ENCODE peak calls at places on chromosome X, in ten cellular contexts. One of them, this sample, is unnamed.

GRCh38 chrX:69124108-69124507 is 41.1 kb downstream of the PJA1 start:
- DNase-seq in psoas muscle: no peak
- DNase-seq in effector memory CD8-positive, alpha-beta T cell: no peak
- DNase-seq in NCI-H226: peak
- DNase-seq in body of pancreas: no peak
- DNase-seq in tibial nerve: no peak
- DNase-seq in hippocampal formation: no peak
- DNase-seq in H4: no peak
- DNase-seq in NCI-H2081: no peak
- DNase-seq in CD8-positive, alpha-beta memory T cell: no peak
- DNase-seq in this sample: no peak

GRCh38 chrX:85504381-85504780 is 124.9 kb upstream of the POF1B start:
- DNase-seq in psoas muscle: no peak
- DNase-seq in effector memory CD8-positive, alpha-beta T cell: no peak
- DNase-seq in NCI-H226: no peak
- DNase-seq in body of pancreas: no peak
- DNase-seq in tibial nerve: no peak
- DNase-seq in hippocampal formation: no peak
- DNase-seq in H4: no peak
- DNase-seq in NCI-H2081: peak
- DNase-seq in CD8-positive, alpha-beta memory T cell: no peak
- DNase-seq in this sample: no peak

GRCh38 chrX:48083212-48083611 is 11.8 kb upstream of the ZNF630 start:
- DNase-seq in psoas muscle: no peak
- DNase-seq in effector memory CD8-positive, alpha-beta T cell: peak
- DNase-seq in NCI-H226: no peak
- DNase-seq in body of pancreas: peak
- DNase-seq in tibial nerve: peak
- DNase-seq in hippocampal formation: no peak
- DNase-seq in H4: peak
- DNase-seq in NCI-H2081: peak
- DNase-seq in CD8-positive, alpha-beta memory T cell: peak
- DNase-seq in this sample: peak

GRCh38 chrX:15674514-15674898 is 9.9 kb upstream of the CLTRN start:
- DNase-seq in psoas muscle: peak
- DNase-seq in effector memory CD8-positive, alpha-beta T cell: no peak
- DNase-seq in NCI-H226: peak
- DNase-seq in body of pancreas: peak
- DNase-seq in tibial nerve: peak
- DNase-seq in hippocampal formation: no peak
- DNase-seq in H4: peak
- DNase-seq in NCI-H2081: no peak
- DNase-seq in CD8-positive, alpha-beta memory T cell: peak
- DNase-seq in this sample: peak

GRCh38 chrX:97860206-97860605 is 976.5 kb downstream of the RPA4 start:
- DNase-seq in psoas muscle: no peak
- DNase-seq in effector memory CD8-positive, alpha-beta T cell: no peak
- DNase-seq in NCI-H226: no peak
- DNase-seq in body of pancreas: no peak
- DNase-seq in tibial nerve: no peak
- DNase-seq in hippocampal formation: peak
- DNase-seq in H4: peak
- DNase-seq in NCI-H2081: no peak
- DNase-seq in CD8-positive, alpha-beta memory T cell: no peak
- DNase-seq in this sample: no peak

GRCh38 chrX:44400588-44400987 is 57.1 kb upstream of the EFHC2 start:
- DNase-seq in psoas muscle: no peak
- DNase-seq in effector memory CD8-positive, alpha-beta T cell: no peak
- DNase-seq in NCI-H226: peak
- DNase-seq in body of pancreas: no peak
- DNase-seq in tibial nerve: no peak
- DNase-seq in hippocampal formation: no peak
- DNase-seq in H4: peak
- DNase-seq in NCI-H2081: no peak
- DNase-seq in CD8-positive, alpha-beta memory T cell: no peak
- DNase-seq in this sample: no peak

GRCh38 chrX:109873983-109874382 is 128.9 kb upstream of the TMEM164 start:
- DNase-seq in psoas muscle: no peak
- DNase-seq in effector memory CD8-positive, alpha-beta T cell: no peak
- DNase-seq in NCI-H226: no peak
- DNase-seq in body of pancreas: no peak
- DNase-seq in tibial nerve: no peak
- DNase-seq in hippocampal formation: no peak
- DNase-seq in H4: no peak
- DNase-seq in NCI-H2081: no peak
- DNase-seq in CD8-positive, alpha-beta memory T cell: no peak
- DNase-seq in this sample: no peak

GRCh38 chrX:97790850-97791249 is 907.1 kb downstream of the RPA4 start:
- DNase-seq in psoas muscle: no peak
- DNase-seq in effector memory CD8-positive, alpha-beta T cell: no peak
- DNase-seq in NCI-H226: no peak
- DNase-seq in body of pancreas: no peak
- DNase-seq in tibial nerve: no peak
- DNase-seq in hippocampal formation: no peak
- DNase-seq in H4: no peak
- DNase-seq in NCI-H2081: no peak
- DNase-seq in CD8-positive, alpha-beta memory T cell: no peak
- DNase-seq in this sample: no peak

GRCh38 chrX:17375631-17376380 is 806 bp downstream of the NHS start:
- DNase-seq in psoas muscle: peak
- DNase-seq in effector memory CD8-positive, alpha-beta T cell: no peak
- DNase-seq in NCI-H226: no peak
- DNase-seq in body of pancreas: peak
- DNase-seq in tibial nerve: no peak
- DNase-seq in hippocampal formation: no peak
- DNase-seq in H4: no peak
- DNase-seq in NCI-H2081: no peak
- DNase-seq in CD8-positive, alpha-beta memory T cell: no peak
- DNase-seq in this sample: no peak

GRCh38 chrX:10649286-10649685 is 28.9 kb upstream of the MID1 start:
- DNase-seq in psoas muscle: no peak
- DNase-seq in effector memory CD8-positive, alpha-beta T cell: no peak
- DNase-seq in NCI-H226: no peak
- DNase-seq in body of pancreas: no peak
- DNase-seq in tibial nerve: no peak
- DNase-seq in hippocampal formation: no peak
- DNase-seq in H4: no peak
- DNase-seq in NCI-H2081: no peak
- DNase-seq in CD8-positive, alpha-beta memory T cell: no peak
- DNase-seq in this sample: no peak

GRCh38 chrX:80432863-80433262 is 12.6 kb downstream of the TENT5D start:
- DNase-seq in psoas muscle: no peak
- DNase-seq in effector memory CD8-positive, alpha-beta T cell: no peak
- DNase-seq in NCI-H226: no peak
- DNase-seq in body of pancreas: no peak
- DNase-seq in tibial nerve: no peak
- DNase-seq in hippocampal formation: no peak
- DNase-seq in H4: no peak
- DNase-seq in NCI-H2081: no peak
- DNase-seq in CD8-positive, alpha-beta memory T cell: no peak
- DNase-seq in this sample: no peak

GRCh38 chrX:78800694-78801093 is 53.2 kb downstream of the LPAR4 start:
- DNase-seq in psoas muscle: no peak
- DNase-seq in effector memory CD8-positive, alpha-beta T cell: no peak
- DNase-seq in NCI-H226: no peak
- DNase-seq in body of pancreas: no peak
- DNase-seq in tibial nerve: no peak
- DNase-seq in hippocampal formation: no peak
- DNase-seq in H4: no peak
- DNase-seq in NCI-H2081: no peak
- DNase-seq in CD8-positive, alpha-beta memory T cell: no peak
- DNase-seq in this sample: no peak

GRCh38 chrX:38347136-38347535 is 5.3 kb upstream of the OTC start:
- DNase-seq in psoas muscle: no peak
- DNase-seq in effector memory CD8-positive, alpha-beta T cell: no peak
- DNase-seq in NCI-H226: no peak
- DNase-seq in body of pancreas: no peak
- DNase-seq in tibial nerve: peak
- DNase-seq in hippocampal formation: peak
- DNase-seq in H4: peak
- DNase-seq in NCI-H2081: no peak
- DNase-seq in CD8-positive, alpha-beta memory T cell: no peak
- DNase-seq in this sample: no peak

GRCh38 chrX:66050140-66050569 is 10.3 kb upstream of the VSIG4 start:
- DNase-seq in psoas muscle: no peak
- DNase-seq in effector memory CD8-positive, alpha-beta T cell: no peak
- DNase-seq in NCI-H226: no peak
- DNase-seq in body of pancreas: no peak
- DNase-seq in tibial nerve: no peak
- DNase-seq in hippocampal formation: peak
- DNase-seq in H4: no peak
- DNase-seq in NCI-H2081: no peak
- DNase-seq in CD8-positive, alpha-beta memory T cell: no peak
- DNase-seq in this sample: no peak

GRCh38 chrX:103878466-103879151 is 46.6 kb upstream of the RAB9B start:
- DNase-seq in psoas muscle: no peak
- DNase-seq in effector memory CD8-positive, alpha-beta T cell: no peak
- DNase-seq in NCI-H226: peak
- DNase-seq in body of pancreas: no peak
- DNase-seq in tibial nerve: no peak
- DNase-seq in hippocampal formation: no peak
- DNase-seq in H4: peak
- DNase-seq in NCI-H2081: no peak
- DNase-seq in CD8-positive, alpha-beta memory T cell: no peak
- DNase-seq in this sample: no peak

GRCh38 chrX:82218361-82218760 is 1016.5 kb downstream of the SH3BGRL start:
- DNase-seq in psoas muscle: no peak
- DNase-seq in effector memory CD8-positive, alpha-beta T cell: no peak
- DNase-seq in NCI-H226: no peak
- DNase-seq in body of pancreas: no peak
- DNase-seq in tibial nerve: no peak
- DNase-seq in hippocampal formation: no peak
- DNase-seq in H4: peak
- DNase-seq in NCI-H2081: peak
- DNase-seq in CD8-positive, alpha-beta memory T cell: no peak
- DNase-seq in this sample: peak

GRCh38 chrX:20019672-20020365 is 29.0 kb upstream of the BCLAF3 start:
- DNase-seq in psoas muscle: no peak
- DNase-seq in effector memory CD8-positive, alpha-beta T cell: no peak
- DNase-seq in NCI-H226: no peak
- DNase-seq in body of pancreas: no peak
- DNase-seq in tibial nerve: no peak
- DNase-seq in hippocampal formation: no peak
- DNase-seq in H4: no peak
- DNase-seq in NCI-H2081: no peak
- DNase-seq in CD8-positive, alpha-beta memory T cell: no peak
- DNase-seq in this sample: no peak

GRCh38 chrX:115906881-115907280 is 263.7 kb upstream of the AGTR2 start:
- DNase-seq in psoas muscle: no peak
- DNase-seq in effector memory CD8-positive, alpha-beta T cell: no peak
- DNase-seq in NCI-H226: no peak
- DNase-seq in body of pancreas: no peak
- DNase-seq in tibial nerve: no peak
- DNase-seq in hippocampal formation: no peak
- DNase-seq in H4: no peak
- DNase-seq in NCI-H2081: no peak
- DNase-seq in CD8-positive, alpha-beta memory T cell: no peak
- DNase-seq in this sample: no peak

GRCh38 chrX:80285131-80285773 is 135.0 kb upstream of the TENT5D start:
- DNase-seq in psoas muscle: no peak
- DNase-seq in effector memory CD8-positive, alpha-beta T cell: no peak
- DNase-seq in NCI-H226: no peak
- DNase-seq in body of pancreas: peak
- DNase-seq in tibial nerve: no peak
- DNase-seq in hippocampal formation: no peak
- DNase-seq in H4: peak
- DNase-seq in NCI-H2081: no peak
- DNase-seq in CD8-positive, alpha-beta memory T cell: no peak
- DNase-seq in this sample: peak

GRCh38 chrX:40153335-40154221 is 55.8 kb upstream of the BCOR start:
- DNase-seq in psoas muscle: peak
- DNase-seq in effector memory CD8-positive, alpha-beta T cell: peak
- DNase-seq in NCI-H226: peak
- DNase-seq in body of pancreas: peak
- DNase-seq in tibial nerve: no peak
- DNase-seq in hippocampal formation: no peak
- DNase-seq in H4: peak
- DNase-seq in NCI-H2081: peak
- DNase-seq in CD8-positive, alpha-beta memory T cell: peak
- DNase-seq in this sample: peak

GRCh38 chrX:15815779-15816452 is 25.6 kb downstream of the ZRSR2 start:
- DNase-seq in psoas muscle: no peak
- DNase-seq in effector memory CD8-positive, alpha-beta T cell: no peak
- DNase-seq in NCI-H226: no peak
- DNase-seq in body of pancreas: no peak
- DNase-seq in tibial nerve: no peak
- DNase-seq in hippocampal formation: no peak
- DNase-seq in H4: peak
- DNase-seq in NCI-H2081: no peak
- DNase-seq in CD8-positive, alpha-beta memory T cell: no peak
- DNase-seq in this sample: no peak

GRCh38 chrX:122203399-122203798 is 980.7 kb upstream of the GRIA3 start:
- DNase-seq in psoas muscle: no peak
- DNase-seq in effector memory CD8-positive, alpha-beta T cell: no peak
- DNase-seq in NCI-H226: no peak
- DNase-seq in body of pancreas: no peak
- DNase-seq in tibial nerve: no peak
- DNase-seq in hippocampal formation: no peak
- DNase-seq in H4: no peak
- DNase-seq in NCI-H2081: no peak
- DNase-seq in CD8-positive, alpha-beta memory T cell: no peak
- DNase-seq in this sample: no peak

GRCh38 chrX:102934624-102935023 is 2.4 kb upstream of the RAB40AL start:
- DNase-seq in psoas muscle: no peak
- DNase-seq in effector memory CD8-positive, alpha-beta T cell: no peak
- DNase-seq in NCI-H226: no peak
- DNase-seq in body of pancreas: peak
- DNase-seq in tibial nerve: peak
- DNase-seq in hippocampal formation: no peak
- DNase-seq in H4: peak
- DNase-seq in NCI-H2081: peak
- DNase-seq in CD8-positive, alpha-beta memory T cell: no peak
- DNase-seq in this sample: peak

GRCh38 chrX:149641432-149641831 is 9.8 kb upstream of the TMEM185A start:
- DNase-seq in psoas muscle: no peak
- DNase-seq in effector memory CD8-positive, alpha-beta T cell: no peak
- DNase-seq in NCI-H226: no peak
- DNase-seq in body of pancreas: no peak
- DNase-seq in tibial nerve: no peak
- DNase-seq in hippocampal formation: no peak
- DNase-seq in H4: no peak
- DNase-seq in NCI-H2081: no peak
- DNase-seq in CD8-positive, alpha-beta memory T cell: no peak
- DNase-seq in this sample: no peak

GRCh38 chrX:102599950-102600579 is 750 bp downstream of the ARMCX5 start:
- DNase-seq in psoas muscle: no peak
- DNase-seq in effector memory CD8-positive, alpha-beta T cell: no peak
- DNase-seq in NCI-H226: no peak
- DNase-seq in body of pancreas: no peak
- DNase-seq in tibial nerve: no peak
- DNase-seq in hippocampal formation: no peak
- DNase-seq in H4: peak
- DNase-seq in NCI-H2081: no peak
- DNase-seq in CD8-positive, alpha-beta memory T cell: no peak
- DNase-seq in this sample: no peak

GRCh38 chrX:69158166-69159040 is 6.8 kb downstream of the PJA1 start:
- DNase-seq in psoas muscle: peak
- DNase-seq in effector memory CD8-positive, alpha-beta T cell: peak
- DNase-seq in NCI-H226: peak
- DNase-seq in body of pancreas: peak
- DNase-seq in tibial nerve: peak
- DNase-seq in hippocampal formation: no peak
- DNase-seq in H4: peak
- DNase-seq in NCI-H2081: peak
- DNase-seq in CD8-positive, alpha-beta memory T cell: no peak
- DNase-seq in this sample: peak

GRCh38 chrX:74383611-74384010 is 37.7 kb upstream of the SLC16A2 start:
- DNase-seq in psoas muscle: no peak
- DNase-seq in effector memory CD8-positive, alpha-beta T cell: no peak
- DNase-seq in NCI-H226: peak
- DNase-seq in body of pancreas: peak
- DNase-seq in tibial nerve: peak
- DNase-seq in hippocampal formation: peak
- DNase-seq in H4: peak
- DNase-seq in NCI-H2081: peak
- DNase-seq in CD8-positive, alpha-beta memory T cell: no peak
- DNase-seq in this sample: no peak

GRCh38 chrX:15087747-15088146 is 182.1 kb downstream of the ASB9 start:
- DNase-seq in psoas muscle: no peak
- DNase-seq in effector memory CD8-positive, alpha-beta T cell: no peak
- DNase-seq in NCI-H226: no peak
- DNase-seq in body of pancreas: no peak
- DNase-seq in tibial nerve: no peak
- DNase-seq in hippocampal formation: no peak
- DNase-seq in H4: no peak
- DNase-seq in NCI-H2081: no peak
- DNase-seq in CD8-positive, alpha-beta memory T cell: no peak
- DNase-seq in this sample: no peak